ENCODE peak calls at places on chromosomes 3 and 15, in eight cellular contexts. One of them, this sample, is unnamed.

GRCh38 chr3:95237783-95238182 is 1174.9 kb downstream of the NSUN3 start:
- DNase-seq in DND-41: no peak
- DNase-seq in astrocyte: no peak
- DNase-seq in mammary epithelial cell: no peak
- DNase-seq in PC-9: no peak
- DNase-seq in fibroblast of lung: no peak
- DNase-seq in endothelial cell of umbilical vein: no peak
- DNase-seq in hepatocyte: no peak
- DNase-seq in this sample: no peak

GRCh38 chr3:43223670-43224364 is 62.5 kb upstream of the SNRK start:
- DNase-seq in DND-41: no peak
- DNase-seq in astrocyte: no peak
- DNase-seq in mammary epithelial cell: no peak
- DNase-seq in PC-9: no peak
- DNase-seq in fibroblast of lung: peak; percentile 53
- DNase-seq in endothelial cell of umbilical vein: peak; percentile 63
- DNase-seq in hepatocyte: no peak
- DNase-seq in this sample: no peak

GRCh38 chr3:105938826-105939225 is 70.0 kb upstream of the CBLB start:
- DNase-seq in DND-41: no peak
- DNase-seq in astrocyte: no peak
- DNase-seq in mammary epithelial cell: no peak
- DNase-seq in PC-9: no peak
- DNase-seq in fibroblast of lung: no peak
- DNase-seq in endothelial cell of umbilical vein: no peak
- DNase-seq in hepatocyte: no peak
- DNase-seq in this sample: no peak

GRCh38 chr15:41857316-41857715 is 18.7 kb downstream of the PLA2G4B start:
- DNase-seq in DND-41: no peak
- DNase-seq in astrocyte: no peak
- DNase-seq in mammary epithelial cell: no peak
- DNase-seq in PC-9: no peak
- DNase-seq in fibroblast of lung: no peak
- DNase-seq in endothelial cell of umbilical vein: no peak
- DNase-seq in hepatocyte: no peak
- DNase-seq in this sample: no peak

GRCh38 chr3:154933581-154933980 is 146.5 kb upstream of the MME start:
- DNase-seq in DND-41: no peak
- DNase-seq in astrocyte: no peak
- DNase-seq in mammary epithelial cell: no peak
- DNase-seq in PC-9: no peak
- DNase-seq in fibroblast of lung: no peak
- DNase-seq in endothelial cell of umbilical vein: no peak
- DNase-seq in hepatocyte: no peak
- DNase-seq in this sample: no peak

GRCh38 chr3:146163584-146163983 is 2.6 kb upstream of the PLOD2 start:
- DNase-seq in DND-41: no peak
- DNase-seq in astrocyte: peak; percentile 97
- DNase-seq in mammary epithelial cell: peak; percentile 91
- DNase-seq in PC-9: peak; percentile 86
- DNase-seq in fibroblast of lung: peak; percentile 94
- DNase-seq in endothelial cell of umbilical vein: peak; percentile 75
- DNase-seq in hepatocyte: no peak
- DNase-seq in this sample: no peak

GRCh38 chr3:87333393-87333892 is 57.1 kb upstream of the POU1F1 start:
- DNase-seq in DND-41: no peak
- DNase-seq in astrocyte: peak; percentile 88
- DNase-seq in mammary epithelial cell: peak; percentile 94
- DNase-seq in PC-9: peak; percentile 97
- DNase-seq in fibroblast of lung: peak; percentile 54
- DNase-seq in endothelial cell of umbilical vein: peak; percentile 91
- DNase-seq in hepatocyte: peak; percentile 27
- DNase-seq in this sample: no peak

GRCh38 chr3:172057624-172058023 is 18.2 kb downstream of the FNDC3B start:
- DNase-seq in DND-41: no peak
- DNase-seq in astrocyte: no peak
- DNase-seq in mammary epithelial cell: no peak
- DNase-seq in PC-9: no peak
- DNase-seq in fibroblast of lung: no peak
- DNase-seq in endothelial cell of umbilical vein: no peak
- DNase-seq in hepatocyte: no peak
- DNase-seq in this sample: no peak

GRCh38 chr15:96355561-96356129 is 25.1 kb downstream of the NR2F2 start:
- DNase-seq in DND-41: no peak
- DNase-seq in astrocyte: no peak
- DNase-seq in mammary epithelial cell: no peak
- DNase-seq in PC-9: no peak
- DNase-seq in fibroblast of lung: no peak
- DNase-seq in endothelial cell of umbilical vein: peak; percentile 38
- DNase-seq in hepatocyte: no peak
- DNase-seq in this sample: peak; percentile 56

GRCh38 chr3:124552224-124552623 is 178.0 kb upstream of the UMPS start:
- DNase-seq in DND-41: no peak
- DNase-seq in astrocyte: peak; percentile 31
- DNase-seq in mammary epithelial cell: peak; percentile 37
- DNase-seq in PC-9: peak; percentile 85
- DNase-seq in fibroblast of lung: no peak
- DNase-seq in endothelial cell of umbilical vein: peak; percentile 22
- DNase-seq in hepatocyte: peak; percentile 61
- DNase-seq in this sample: no peak

GRCh38 chr3:134249935-134250716 is 533 bp downstream of the RYK start:
- DNase-seq in DND-41: peak; percentile 38
- DNase-seq in astrocyte: peak; percentile 22
- DNase-seq in mammary epithelial cell: peak; percentile 61
- DNase-seq in PC-9: no peak
- DNase-seq in fibroblast of lung: peak; percentile 28
- DNase-seq in endothelial cell of umbilical vein: peak; percentile 62
- DNase-seq in hepatocyte: peak; percentile 79
- DNase-seq in this sample: peak; percentile 79

GRCh38 chr3:160935413-160936095 is 169.6 kb downstream of the B3GALNT1 start:
- DNase-seq in DND-41: no peak
- DNase-seq in astrocyte: no peak
- DNase-seq in mammary epithelial cell: no peak
- DNase-seq in PC-9: no peak
- DNase-seq in fibroblast of lung: no peak
- DNase-seq in endothelial cell of umbilical vein: no peak
- DNase-seq in hepatocyte: peak; percentile 42
- DNase-seq in this sample: no peak

GRCh38 chr3:160330111-160330510 is 68.9 kb downstream of the IFT80 start:
- DNase-seq in DND-41: no peak
- DNase-seq in astrocyte: no peak
- DNase-seq in mammary epithelial cell: no peak
- DNase-seq in PC-9: no peak
- DNase-seq in fibroblast of lung: no peak
- DNase-seq in endothelial cell of umbilical vein: no peak
- DNase-seq in hepatocyte: no peak
- DNase-seq in this sample: no peak

GRCh38 chr3:148857321-148857720 is 7.8 kb upstream of the CPA3 start:
- DNase-seq in DND-41: no peak
- DNase-seq in astrocyte: no peak
- DNase-seq in mammary epithelial cell: no peak
- DNase-seq in PC-9: no peak
- DNase-seq in fibroblast of lung: no peak
- DNase-seq in endothelial cell of umbilical vein: no peak
- DNase-seq in hepatocyte: no peak
- DNase-seq in this sample: no peak

GRCh38 chr3:188037965-188038581 is 115.9 kb upstream of the LPP start:
- DNase-seq in DND-41: no peak
- DNase-seq in astrocyte: peak; percentile 57
- DNase-seq in mammary epithelial cell: peak; percentile 45
- DNase-seq in PC-9: peak; percentile 78
- DNase-seq in fibroblast of lung: no peak
- DNase-seq in endothelial cell of umbilical vein: no peak
- DNase-seq in hepatocyte: peak; percentile 56
- DNase-seq in this sample: no peak

GRCh38 chr3:98554580-98554979 is 22.8 kb downstream of the GPR15 start:
- DNase-seq in DND-41: no peak
- DNase-seq in astrocyte: no peak
- DNase-seq in mammary epithelial cell: no peak
- DNase-seq in PC-9: no peak
- DNase-seq in fibroblast of lung: no peak
- DNase-seq in endothelial cell of umbilical vein: no peak
- DNase-seq in hepatocyte: no peak
- DNase-seq in this sample: no peak

GRCh38 chr3:98552232-98553020 is 20.6 kb downstream of the GPR15 start:
- DNase-seq in DND-41: no peak
- DNase-seq in astrocyte: no peak
- DNase-seq in mammary epithelial cell: no peak
- DNase-seq in PC-9: no peak
- DNase-seq in fibroblast of lung: no peak
- DNase-seq in endothelial cell of umbilical vein: no peak
- DNase-seq in hepatocyte: no peak
- DNase-seq in this sample: no peak

GRCh38 chr3:98553751-98554150 is 22.0 kb downstream of the GPR15 start:
- DNase-seq in DND-41: no peak
- DNase-seq in astrocyte: no peak
- DNase-seq in mammary epithelial cell: no peak
- DNase-seq in PC-9: no peak
- DNase-seq in fibroblast of lung: no peak
- DNase-seq in endothelial cell of umbilical vein: no peak
- DNase-seq in hepatocyte: no peak
- DNase-seq in this sample: no peak

GRCh38 chr3:98551754-98552153 is 20.0 kb downstream of the GPR15 start:
- DNase-seq in DND-41: no peak
- DNase-seq in astrocyte: no peak
- DNase-seq in mammary epithelial cell: no peak
- DNase-seq in PC-9: no peak
- DNase-seq in fibroblast of lung: no peak
- DNase-seq in endothelial cell of umbilical vein: no peak
- DNase-seq in hepatocyte: peak; percentile 56
- DNase-seq in this sample: no peak

GRCh38 chr3:98553021-98553563 is 21.3 kb downstream of the GPR15 start:
- DNase-seq in DND-41: no peak
- DNase-seq in astrocyte: no peak
- DNase-seq in mammary epithelial cell: no peak
- DNase-seq in PC-9: no peak
- DNase-seq in fibroblast of lung: no peak
- DNase-seq in endothelial cell of umbilical vein: no peak
- DNase-seq in hepatocyte: no peak
- DNase-seq in this sample: no peak
- H3K4me3 ChIP-seq in DND-41: no peak overlapping the region
- H3K4me3 ChIP-seq in astrocyte: no peak overlapping the region
- H3K4me3 ChIP-seq in mammary epithelial cell: no peak overlapping the region
- H3K4me3 ChIP-seq in PC-9: no peak overlapping the region
- H3K4me3 ChIP-seq in fibroblast of lung: no peak overlapping the region
- H3K4me3 ChIP-seq in endothelial cell of umbilical vein: no peak overlapping the region
- H3K4me3 ChIP-seq in hepatocyte: no peak overlapping the region
- H3K4me3 ChIP-seq in this sample: no peak overlapping the region

DNA sequence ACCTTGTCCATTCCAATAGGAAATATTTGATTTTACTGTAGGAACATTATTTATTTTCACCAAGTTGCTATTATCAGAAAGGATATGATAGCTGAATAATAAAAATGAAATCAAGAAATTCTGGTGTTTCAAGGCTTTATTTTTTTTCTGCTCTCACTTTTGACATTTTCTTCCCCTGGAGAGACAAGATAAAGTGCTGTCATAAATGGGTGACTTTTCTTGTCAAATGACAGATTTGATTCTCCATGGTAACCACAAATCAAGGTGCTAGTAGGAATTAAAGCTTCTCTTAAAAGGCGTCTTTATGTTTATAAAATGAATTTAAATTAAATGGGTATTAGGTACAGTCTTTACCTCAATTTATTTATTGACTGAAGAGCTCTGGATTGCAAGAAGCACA is 124.6 kb downstream of the FOXP1 start:
- DNase-seq in DND-41: no peak
- DNase-seq in astrocyte: no peak
- DNase-seq in mammary epithelial cell: no peak
- DNase-seq in PC-9: no peak
- DNase-seq in fibroblast of lung: no peak
- DNase-seq in endothelial cell of umbilical vein: no peak
- DNase-seq in hepatocyte: no peak
- DNase-seq in this sample: no peak
- TF ChIP-seq EZH2 in DND-41: no peak
- TF ChIP-seq EZH2 in astrocyte: no peak
- TF ChIP-seq EZH2 in mammary epithelial cell: no peak
- TF ChIP-seq EZH2 in PC-9: no peak
- TF ChIP-seq EZH2 in fibroblast of lung: no peak
- TF ChIP-seq EZH2 in endothelial cell of umbilical vein: no peak
- TF ChIP-seq EZH2 in hepatocyte: no peak
- TF ChIP-seq EZH2 in this sample: no peak

GRCh38 chr15:51223771-51224229 is 114.6 kb downstream of the CYP19A1 start:
- DNase-seq in DND-41: no peak
- DNase-seq in astrocyte: peak; percentile 84
- DNase-seq in mammary epithelial cell: peak; percentile 61
- DNase-seq in PC-9: peak; percentile 45
- DNase-seq in fibroblast of lung: peak; percentile 86
- DNase-seq in endothelial cell of umbilical vein: peak; percentile 13
- DNase-seq in hepatocyte: no peak
- DNase-seq in this sample: no peak

GRCh38 chr15:51229907-51230328 is 108.5 kb downstream of the CYP19A1 start:
- DNase-seq in DND-41: no peak
- DNase-seq in astrocyte: peak; percentile 19
- DNase-seq in mammary epithelial cell: no peak
- DNase-seq in PC-9: no peak
- DNase-seq in fibroblast of lung: peak; percentile 69
- DNase-seq in endothelial cell of umbilical vein: peak; percentile 37
- DNase-seq in hepatocyte: peak; percentile 48
- DNase-seq in this sample: peak; percentile 65

GRCh38 chr15:51224428-51224827 is 114.0 kb downstream of the CYP19A1 start:
- DNase-seq in DND-41: no peak
- DNase-seq in astrocyte: peak; percentile 30
- DNase-seq in mammary epithelial cell: no peak
- DNase-seq in PC-9: no peak
- DNase-seq in fibroblast of lung: peak; percentile 63
- DNase-seq in endothelial cell of umbilical vein: peak; percentile 4
- DNase-seq in hepatocyte: no peak
- DNase-seq in this sample: no peak

GRCh38 chr15:51226813-51227212 is 111.6 kb downstream of the CYP19A1 start:
- DNase-seq in DND-41: no peak
- DNase-seq in astrocyte: no peak
- DNase-seq in mammary epithelial cell: no peak
- DNase-seq in PC-9: no peak
- DNase-seq in fibroblast of lung: no peak
- DNase-seq in endothelial cell of umbilical vein: no peak
- DNase-seq in hepatocyte: no peak
- DNase-seq in this sample: no peak

GRCh38 chr15:51227967-51228783 is 110.2 kb downstream of the CYP19A1 start:
- DNase-seq in DND-41: peak; percentile 26
- DNase-seq in astrocyte: peak; percentile 85
- DNase-seq in mammary epithelial cell: peak; percentile 80
- DNase-seq in PC-9: peak; percentile 53
- DNase-seq in fibroblast of lung: peak; percentile 88
- DNase-seq in endothelial cell of umbilical vein: peak; percentile 60
- DNase-seq in hepatocyte: peak; percentile 23
- DNase-seq in this sample: no peak
- H3K4me3 ChIP-seq in DND-41: no peak overlapping the region
- H3K4me3 ChIP-seq in astrocyte: peak overlapping the region; percentile 20
- H3K4me3 ChIP-seq in mammary epithelial cell: no peak overlapping the region
- H3K4me3 ChIP-seq in PC-9: no peak overlapping the region
- H3K4me3 ChIP-seq in fibroblast of lung: no peak overlapping the region
- H3K4me3 ChIP-seq in endothelial cell of umbilical vein: no peak overlapping the region
- H3K4me3 ChIP-seq in hepatocyte: no peak overlapping the region
- H3K4me3 ChIP-seq in this sample: no peak overlapping the region

DNA sequence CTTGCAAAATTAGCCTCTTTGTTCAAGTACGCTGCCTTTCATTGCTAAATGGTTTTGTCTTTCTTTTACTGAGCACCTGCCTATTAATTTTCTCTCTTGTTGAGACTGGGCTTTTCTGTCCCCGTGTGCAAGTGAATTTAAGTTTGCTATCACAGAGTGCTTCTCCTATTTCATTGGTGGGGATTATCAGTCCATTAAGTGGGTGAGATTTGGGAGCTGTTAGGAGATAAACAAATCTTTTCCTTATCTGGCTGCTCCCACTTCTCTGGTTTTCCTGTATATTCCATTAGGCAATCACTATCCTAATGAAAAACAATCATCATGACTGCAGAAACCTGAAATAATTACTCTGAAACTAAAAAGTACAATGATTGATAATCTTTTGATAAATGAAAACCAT is 254.2 kb downstream of the NR1D2 start:
- DNase-seq in DND-41: no peak
- DNase-seq in astrocyte: no peak
- DNase-seq in mammary epithelial cell: no peak
- DNase-seq in PC-9: no peak
- DNase-seq in fibroblast of lung: no peak
- DNase-seq in endothelial cell of umbilical vein: no peak
- DNase-seq in hepatocyte: no peak
- DNase-seq in this sample: no peak
- TF ChIP-seq EZH2 in DND-41: no peak
- TF ChIP-seq EZH2 in astrocyte: no peak
- TF ChIP-seq EZH2 in mammary epithelial cell: no peak
- TF ChIP-seq EZH2 in PC-9: no peak
- TF ChIP-seq EZH2 in fibroblast of lung: no peak
- TF ChIP-seq EZH2 in endothelial cell of umbilical vein: no peak
- TF ChIP-seq EZH2 in hepatocyte: no peak
- TF ChIP-seq EZH2 in this sample: no peak

This sample was measured in neural progenitor cell.